ENCODE peak calls at places on chromosome 9, in four cellular contexts. One of them, this sample, is unnamed.

GRCh38 chr9:88672874-88673695 is 138.1 kb downstream of the NXNL2 start:
- DNase-seq in omental fat pad: no peak
- DNase-seq in aorta: no peak
- DNase-seq in right lobe of liver: no peak
- DNase-seq in this sample: no peak

GRCh38 chr9:19232117-19232829 is 1.8 kb downstream of the DENND4C start:
- DNase-seq in omental fat pad: no peak
- DNase-seq in right lobe of liver: no peak
- DNase-seq in aorta: no peak
- DNase-seq in this sample: no peak

GRCh38 chr9:70403166-70403565 is 11.3 kb downstream of the KLF9 start:
- DNase-seq in omental fat pad: no peak
- DNase-seq in aorta: no peak
- DNase-seq in right lobe of liver: no peak
- DNase-seq in this sample: no peak

GRCh38 chr9:136014147-136014927 is 53.2 kb upstream of the UBAC1 start:
- DNase-seq in omental fat pad: no peak
- DNase-seq in aorta: peak
- DNase-seq in right lobe of liver: peak
- DNase-seq in this sample: peak

GRCh38 chr9:15570769-15571168 is 17.9 kb downstream of the CCDC171 start:
- DNase-seq in omental fat pad: no peak
- DNase-seq in aorta: no peak
- DNase-seq in right lobe of liver: no peak
- DNase-seq in this sample: no peak

GRCh38 chr9:33813712-33814641 is 3.0 kb upstream of the UBE2R2 start:
- DNase-seq in right lobe of liver: no peak
- DNase-seq in omental fat pad: no peak
- DNase-seq in aorta: no peak
- DNase-seq in this sample: no peak

GRCh38 chr9:494764-495163 is 280.1 kb downstream of the DOCK8 start:
- DNase-seq in aorta: no peak
- DNase-seq in omental fat pad: no peak
- DNase-seq in right lobe of liver: no peak
- DNase-seq in this sample: no peak

GRCh38 chr9:91177661-91178280 is 183.9 kb downstream of the AUH start:
- DNase-seq in aorta: no peak
- DNase-seq in right lobe of liver: peak
- DNase-seq in omental fat pad: no peak
- DNase-seq in this sample: no peak

GRCh38 chr9:138077126-138077525 is 199.5 kb downstream of the CACNA1B start:
- DNase-seq in omental fat pad: no peak
- DNase-seq in aorta: no peak
- DNase-seq in right lobe of liver: no peak
- DNase-seq in this sample: no peak

GRCh38 chr9:76490249-76490990 is 31.4 kb downstream of the GCNT1 start:
- DNase-seq in aorta: no peak
- DNase-seq in right lobe of liver: no peak
- DNase-seq in omental fat pad: no peak
- DNase-seq in this sample: no peak

GRCh38 chr9:101453776-101454570 is 18.4 kb upstream of the ALDOB start:
- DNase-seq in right lobe of liver: no peak
- DNase-seq in aorta: no peak
- DNase-seq in omental fat pad: no peak
- DNase-seq in this sample: no peak

GRCh38 chr9:108477538-108478006 is 378.2 kb downstream of the ACTL7B start:
- DNase-seq in right lobe of liver: no peak
- DNase-seq in aorta: no peak
- DNase-seq in omental fat pad: no peak
- DNase-seq in this sample: no peak

GRCh38 chr9:136089697-136090045 is 5.4 kb downstream of the NACC2 start:
- DNase-seq in omental fat pad: no peak
- DNase-seq in right lobe of liver: no peak
- DNase-seq in aorta: no peak
- DNase-seq in this sample: no peak

GRCh38 chr9:123329329-123329955 is 26.6 kb upstream of the CRB2 start:
- DNase-seq in aorta: peak
- DNase-seq in omental fat pad: no peak
- DNase-seq in right lobe of liver: no peak
- DNase-seq in this sample: peak

GRCh38 chr9:97109194-97109811 is 70.4 kb upstream of the CTSV start:
- DNase-seq in omental fat pad: no peak
- DNase-seq in aorta: no peak
- DNase-seq in right lobe of liver: no peak
- DNase-seq in this sample: no peak

GRCh38 chr9:116081437-116082110 is 72.0 kb upstream of the PAPPA start:
- DNase-seq in aorta: no peak
- DNase-seq in right lobe of liver: no peak
- DNase-seq in omental fat pad: no peak
- DNase-seq in this sample: no peak

GRCh38 chr9:134419684-134420076 is 93.4 kb downstream of the RXRA start:
- DNase-seq in right lobe of liver: no peak
- DNase-seq in aorta: no peak
- DNase-seq in omental fat pad: no peak
- DNase-seq in this sample: no peak

GRCh38 chr9:97640290-97640689 is 6.7 kb downstream of the NCBP1 start:
- DNase-seq in omental fat pad: no peak
- DNase-seq in right lobe of liver: no peak
- DNase-seq in aorta: no peak
- DNase-seq in this sample: no peak

GRCh38 chr9:133094842-133095393 is 26.1 kb downstream of the RALGDS start:
- DNase-seq in right lobe of liver: no peak
- DNase-seq in aorta: no peak
- DNase-seq in omental fat pad: no peak
- DNase-seq in this sample: no peak

GRCh38 chr9:95138474-95138873 is 179.0 kb downstream of the FANCC start:
- DNase-seq in omental fat pad: no peak
- DNase-seq in right lobe of liver: peak
- DNase-seq in aorta: no peak
- DNase-seq in this sample: no peak

GRCh38 chr9:130948266-130948665 is 9.2 kb upstream of the FIBCD1 start:
- DNase-seq in omental fat pad: no peak
- DNase-seq in right lobe of liver: no peak
- DNase-seq in aorta: no peak
- DNase-seq in this sample: no peak

GRCh38 chr9:76530458-76531100 is 71.6 kb downstream of the GCNT1 start:
- DNase-seq in omental fat pad: no peak
- DNase-seq in right lobe of liver: no peak
- DNase-seq in aorta: peak
- DNase-seq in this sample: no peak

GRCh38 chr9:107190031-107190935 is 92.8 kb upstream of the RAD23B start:
- DNase-seq in omental fat pad: no peak
- DNase-seq in right lobe of liver: no peak
- DNase-seq in aorta: no peak
- DNase-seq in this sample: no peak

GRCh38 chr9:91131433-91131839 is 230.3 kb downstream of the AUH start:
- DNase-seq in aorta: peak
- DNase-seq in right lobe of liver: no peak
- DNase-seq in omental fat pad: no peak
- DNase-seq in this sample: no peak

GRCh38 chr9:115167175-115167574 is 49.2 kb upstream of the TNC start:
- DNase-seq in omental fat pad: no peak
- DNase-seq in aorta: no peak
- DNase-seq in right lobe of liver: no peak
- DNase-seq in this sample: no peak

GRCh38 chr9:115913666-115914065 is 239.9 kb upstream of the PAPPA start:
- DNase-seq in right lobe of liver: no peak
- DNase-seq in aorta: no peak
- DNase-seq in omental fat pad: no peak
- DNase-seq in this sample: no peak

GRCh38 chr9:136619742-136620440 is 42.8 kb upstream of the EGFL7 start:
- DNase-seq in omental fat pad: no peak
- DNase-seq in aorta: peak
- DNase-seq in right lobe of liver: peak
- DNase-seq in this sample: peak

GRCh38 chr9:90841615-90842014 is 40.0 kb downstream of the SYK start:
- DNase-seq in right lobe of liver: no peak
- DNase-seq in aorta: no peak
- DNase-seq in omental fat pad: no peak
- DNase-seq in this sample: no peak

GRCh38 chr9:28539432-28539831 is 966.2 kb upstream of the C9orf72 start:
- DNase-seq in right lobe of liver: no peak
- DNase-seq in omental fat pad: no peak
- DNase-seq in aorta: no peak
- DNase-seq in this sample: no peak

GRCh38 chr9:20538092-20538491 is 84.2 kb downstream of the MLLT3 start:
- DNase-seq in omental fat pad: no peak
- DNase-seq in right lobe of liver: no peak
- DNase-seq in aorta: no peak
- DNase-seq in this sample: no peak

GRCh38 chr9:129933709-129934586 is 98.7 kb downstream of the USP20 start:
- DNase-seq in right lobe of liver: no peak
- DNase-seq in aorta: no peak
- DNase-seq in omental fat pad: no peak
- DNase-seq in this sample: no peak

GRCh38 chr9:126860077-126860756 is at the start of gene ZBTB34:
- DNase-seq in aorta: peak
- DNase-seq in right lobe of liver: peak
- DNase-seq in omental fat pad: peak
- DNase-seq in this sample: peak

GRCh38 chr9:109110326-109111014 is 9.3 kb downstream of the TMEM245 start:
- DNase-seq in right lobe of liver: no peak
- DNase-seq in aorta: no peak
- DNase-seq in omental fat pad: no peak
- DNase-seq in this sample: no peak

GRCh38 chr9:86644315-86645034 is 290.3 kb upstream of the TUT7 start:
- DNase-seq in right lobe of liver: no peak
- DNase-seq in aorta: no peak
- DNase-seq in omental fat pad: no peak
- DNase-seq in this sample: no peak

GRCh38 chr9:114681594-114682332 is at the start of gene TEX48:
- DNase-seq in aorta: peak
- DNase-seq in right lobe of liver: peak
- DNase-seq in omental fat pad: peak
- DNase-seq in this sample: peak

GRCh38 chr9:131635285-131635684 is 90.0 kb downstream of the PRRT1B start:
- DNase-seq in aorta: peak
- DNase-seq in right lobe of liver: no peak
- DNase-seq in omental fat pad: peak
- DNase-seq in this sample: peak